ENCODE peak calls at places on chromosome 6, in seven cellular contexts. A is OCI-LY7, V is neuronal stem cell, D is fibroblast of lung, B is HCT116, X is Karpas-422, C is PC-3. U is an unnamed sample.

GRCh38 chr6:34546551-34547321 is 9.4 kb downstream of the SPDEF start:
- DNase-seq in X (no peak), C (peak), A (no peak), D (no peak), V (no peak), B (no peak), U (no peak)

GRCh38 chr6:11241793-11242201 is 9.3 kb upstream of the NEDD9 start:
- DNase-seq in A (no peak), X (no peak), B (no peak), C (no peak), D (peak), V (peak), U (peak)

GRCh38 chr6:82570083-82570482 is 206.5 kb downstream of the TPBG start:
- DNase-seq in A (no peak), C (peak), V (no peak), B (no peak), D (no peak), X (no peak), U (no peak)

GRCh38 chr6:139473239-139473701 is 98.8 kb upstream of the CITED2 start:
- DNase-seq in X (no peak), B (no peak), A (no peak), C (no peak), V (no peak), D (peak), U (peak)

GRCh38 chr6:135261872-135262725 is 81.0 kb downstream of the MYB start:
- DNase-seq in D (no peak), B (no peak), C (no peak), A (no peak), V (no peak), X (no peak), U (no peak)

GRCh38 chr6:160321729-160322505 is 26.3 kb upstream of the SLC22A3 start:
- DNase-seq in A (no peak), C (no peak), D (no peak), X (no peak), V (no peak), B (no peak), U (no peak)

GRCh38 chr6:11798538-11798937 is 19.9 kb upstream of the ADTRP start:
- DNase-seq in X (no peak), C (no peak), V (no peak), B (no peak), A (no peak), D (no peak), U (no peak)

GRCh38 chr6:132199343-132199742 is 201.9 kb downstream of the MOXD1 start:
- DNase-seq in V (no peak), B (no peak), D (peak), C (peak), X (no peak), A (no peak), U (no peak)

GRCh38 chr6:35425284-35425683 is 26.9 kb upstream of the FANCE start:
- DNase-seq in B (no peak), X (no peak), D (peak), C (peak), V (no peak), A (no peak), U (peak)

GRCh38 chr6:51398793-51399192 is 580.1 kb downstream of the TFAP2B start:
- DNase-seq in V (no peak), A (no peak), B (no peak), D (no peak), X (peak), C (peak), U (no peak)

GRCh38 chr6:137697267-137697938 is 169.7 kb upstream of the TNFAIP3 start:
- DNase-seq in B (no peak), D (peak), V (peak), C (peak), X (no peak), A (no peak), U (peak)

GRCh38 chr6:35955521-35955920 is 34.6 kb upstream of the SRPK1 start:
- DNase-seq in B (no peak), A (no peak), V (no peak), C (no peak), D (no peak), X (no peak), U (no peak)

GRCh38 chr6:45791600-45792168 is 224.0 kb downstream of the CLIC5 start:
- DNase-seq in D (peak), B (no peak), V (no peak), A (no peak), C (peak), X (no peak), U (no peak)

GRCh38 chr6:49552596-49552995 is 2.1 kb downstream of the C6orf141 start:
- DNase-seq in A (no peak), V (peak), C (peak), X (no peak), D (peak), B (no peak), U (peak)

GRCh38 chr6:80341330-80341729 is 234.9 kb downstream of the BCKDHB start:
- DNase-seq in V (no peak), X (no peak), D (peak), A (no peak), C (no peak), B (no peak), U (no peak)

GRCh38 chr6:139533573-139534471 is 159.4 kb upstream of the CITED2 start:
- DNase-seq in V (no peak), D (peak), A (no peak), C (no peak), X (no peak), B (peak), U (no peak)

GRCh38 chr6:7673063-7673536 is 52.8 kb upstream of the BMP6 start:
- DNase-seq in A (no peak), X (no peak), C (peak), V (peak), B (peak), D (peak), U (peak)

GRCh38 chr6:139500977-139501376 is 126.5 kb upstream of the CITED2 start:
- DNase-seq in V (no peak), B (no peak), D (no peak), X (no peak), A (no peak), C (no peak), U (no peak)

GRCh38 chr6:125869427-125869826 is 78.7 kb downstream of the NCOA7 start:
- DNase-seq in C (no peak), D (no peak), X (no peak), V (no peak), B (no peak), A (no peak), U (no peak)

GRCh38 chr6:79467716-79468115 is 69.5 kb downstream of the LCA5 start:
- DNase-seq in A (no peak), X (no peak), D (peak), V (no peak), C (no peak), B (no peak), U (peak)

GRCh38 chr6:63349401-63349800 is 29.6 kb upstream of the LGSN start:
- DNase-seq in C (no peak), V (no peak), B (no peak), A (no peak), D (no peak), X (no peak), U (no peak)

GRCh38 chr6:25050356-25050755 is 114.6 kb upstream of the RIPOR2 start:
- DNase-seq in D (peak), B (no peak), A (peak), V (no peak), C (no peak), X (peak), U (no peak)

GRCh38 chr6:161301338-161301737 is 27.5 kb upstream of the AGPAT4 start:
- DNase-seq in V (no peak), A (no peak), C (no peak), B (no peak), X (no peak), D (peak), U (no peak)

GRCh38 chr6:144993870-144994269 is 708.7 kb downstream of the UTRN start:
- DNase-seq in X (no peak), V (no peak), D (peak), A (no peak), B (no peak), C (peak), U (no peak)

GRCh38 chr6:162681447-162681846 is 46.1 kb downstream of the PRKN start:
- DNase-seq in B (no peak), D (no peak), C (no peak), A (no peak), X (no peak), V (no peak), U (no peak)

GRCh38 chr6:134758616-134759015 is 191.3 kb downstream of the ALDH8A1 start:
- DNase-seq in C (no peak), X (no peak), A (no peak), V (no peak), D (no peak), B (no peak), U (no peak)

GRCh38 chr6:166567107-166567506 is 19.4 kb downstream of the RAMACL start:
- DNase-seq in V (no peak), D (peak), C (peak), B (no peak), X (no peak), A (no peak), U (no peak)

GRCh38 chr6:135888818-135889217 is 37.3 kb downstream of the PDE7B start:
- DNase-seq in V (no peak), B (no peak), C (no peak), X (no peak), D (no peak), A (no peak), U (no peak)

GRCh38 chr6:80223743-80224212 is 117.3 kb downstream of the BCKDHB start:
- DNase-seq in X (no peak), C (no peak), B (no peak), D (peak), A (no peak), V (no peak), U (no peak)

GRCh38 chr6:27311806-27312145 is 297 bp downstream of the POM121L2 start:
- DNase-seq in V (no peak), B (no peak), C (no peak), D (no peak), A (no peak), X (no peak), U (peak)

GRCh38 chr6:132527791-132528190 is 10.3 kb upstream of the TAAR9 start:
- DNase-seq in X (peak), C (peak), A (no peak), D (peak), B (peak), V (no peak), U (no peak)

GRCh38 chr6:130262008-130262407 is 39.3 kb upstream of the SAMD3 start:
- DNase-seq in X (no peak), V (no peak), A (no peak), C (no peak), D (no peak), B (no peak), U (no peak)

GRCh38 chr6:84768442-84769174 is 4.2 kb upstream of the TBX18 start:
- DNase-seq in X (no peak), A (no peak), V (peak), D (no peak), B (no peak), C (no peak), U (peak)

GRCh38 chr6:155895641-155896040 is 440.0 kb upstream of the NOX3 start:
- DNase-seq in A (no peak), V (no peak), D (no peak), B (no peak), C (peak), X (no peak), U (no peak)

GRCh38 chr6:156658186-156658585 is 119.0 kb upstream of the ARID1B start:
- DNase-seq in X (no peak), B (no peak), V (no peak), A (no peak), C (no peak), D (peak), U (no peak)

GRCh38 chr6:16756660-16757270 is 4.5 kb downstream of the ATXN1 start:
- DNase-seq in A (no peak), X (no peak), V (no peak), C (no peak), B (no peak), D (no peak), U (no peak)
- H3K4me3 ChIP-seq in A (no peak), X (no peak), V (no peak), C (peak), B (no peak), D (no peak), U (no peak)

GRCh38 chr6:147154454-147154853 is 49.8 kb upstream of the STXBP5 start:
- DNase-seq in A (no peak), B (no peak), C (peak), X (no peak), D (peak), V (no peak), U (no peak)

GRCh38 chr6:147149092-147149491 is 55.1 kb upstream of the STXBP5 start:
- DNase-seq in C (no peak), A (no peak), B (no peak), X (no peak), D (no peak), V (no peak), U (no peak)

GRCh38 chr6:147149826-147150225 is 54.4 kb upstream of the STXBP5 start:
- DNase-seq in X (no peak), C (no peak), D (no peak), V (no peak), A (no peak), B (no peak), U (no peak)

GRCh38 chr6:147156218-147156617 is 48.0 kb upstream of the STXBP5 start:
- DNase-seq in V (no peak), X (no peak), D (no peak), B (no peak), A (no peak), C (no peak), U (no peak)

GRCh38 chr6:147150303-147150702 is 53.9 kb upstream of the STXBP5 start:
- DNase-seq in B (no peak), D (no peak), C (no peak), X (no peak), V (no peak), A (no peak), U (no peak)
- H3K27ac ChIP-seq in B (no peak), D (no peak), C (no peak), X (no peak), V (no peak), A (no peak), U (no peak)

GRCh38 chr6:73451166-73452106 is 661 bp downstream of the CGAS start:
- DNase-seq in A (peak), B (no peak), D (peak), X (peak), V (no peak), C (peak), U (peak)
- H2AFZ ChIP-seq in A (no peak), B (no peak), D (peak), X (peak), V (peak), C (peak), U (no peak)

DNA sequence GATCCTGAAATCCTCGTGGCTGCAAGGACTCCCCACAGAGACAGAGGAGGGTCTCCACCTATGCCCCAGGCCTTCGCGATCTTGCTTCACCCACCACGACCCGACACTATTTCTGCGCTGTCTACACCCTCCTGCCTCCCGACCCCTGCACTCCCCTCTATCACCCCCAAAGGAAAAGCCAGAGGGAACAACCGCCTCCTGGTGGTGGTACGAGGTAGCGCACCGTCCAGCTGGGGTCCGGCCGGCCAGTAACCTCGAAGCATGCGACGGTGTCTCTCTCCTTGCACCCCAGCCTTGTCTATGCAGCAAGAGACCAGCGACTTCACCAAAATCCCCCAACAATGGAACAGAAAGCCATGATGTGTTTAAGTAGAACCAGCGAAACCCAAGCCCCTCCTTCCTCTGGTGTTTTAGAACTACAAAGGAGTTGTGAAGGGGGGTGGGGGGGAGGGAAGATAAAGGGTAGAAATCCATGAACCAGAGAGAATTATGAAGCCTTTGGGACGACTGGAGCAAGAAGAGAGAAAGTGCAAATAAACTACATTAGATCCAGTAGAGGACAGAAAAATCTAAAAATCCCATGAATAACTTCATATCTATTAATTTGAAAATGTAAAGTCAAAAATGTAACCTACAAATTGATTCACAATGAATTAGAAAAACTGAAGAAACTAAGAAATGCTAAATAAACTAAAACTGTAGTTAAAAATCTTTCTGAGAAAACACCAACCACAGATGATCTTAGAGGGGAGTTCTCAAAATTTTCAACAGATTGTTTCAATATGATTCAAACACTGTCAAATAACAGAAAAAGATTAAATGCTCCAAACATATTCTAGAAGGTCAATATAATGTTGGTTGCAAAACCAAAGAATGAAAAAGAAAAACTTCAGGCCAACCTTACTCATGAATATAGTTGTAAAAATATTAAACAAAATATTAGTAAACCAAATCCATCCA is 168.0 kb downstream of the CDK19 start:
- DNase-seq in C (no peak), D (no peak), A (no peak), X (no peak), V (no peak), B (no peak), U (peak)
- H3K4me3 ChIP-seq in C (no peak), D (no peak), A (no peak), X (no peak), V (peak), B (no peak), U (no peak)

DNA sequence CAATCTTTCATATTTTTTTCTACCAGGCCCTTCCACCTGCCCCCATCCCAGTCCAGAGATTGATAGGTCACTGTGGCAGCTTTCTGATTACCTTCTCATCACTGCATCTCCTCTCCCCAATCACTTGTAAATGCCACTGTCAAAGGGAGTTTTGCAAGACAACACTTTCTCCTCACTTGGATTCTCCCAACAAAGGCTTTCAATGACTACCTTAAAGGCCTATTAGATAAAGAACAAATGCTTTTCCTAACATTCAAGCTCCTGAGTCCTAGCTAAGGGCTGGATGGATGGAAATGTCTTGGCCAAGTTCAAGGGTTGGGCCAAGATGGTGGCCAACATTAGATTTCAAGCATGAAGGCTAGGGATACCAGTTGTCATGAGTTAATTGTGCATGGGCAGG is 55.3 kb downstream of the UNC5CL start:
- DNase-seq in B (no peak), D (no peak), V (no peak), C (no peak), A (no peak), X (no peak), U (no peak)
- H3K27ac ChIP-seq in B (no peak), D (no peak), V (no peak), C (no peak), A (no peak), X (no peak), U (no peak)

U was measured in neural progenitor cell.